ENCODE peak calls at places on chromosomes 12 and 14, in five cellular contexts. A, W, S, N and R are unnamed samples. For H3K36me3, the result is how much of the 10 kb centered on the place peaks cover.

GRCh38 chr12:13135336-13136178 is 32.1 kb upstream of the GSG1 start:
- DNase-seq in N (peak), W (peak), A (no peak), S (no peak), R (no peak)

GRCh38 chr12:112349440-112349839 is 32.8 kb downstream of the HECTD4 start:
- DNase-seq in A (no peak), W (no peak), S (peak), N (no peak), R (no peak)

GRCh38 chr12:115341442-115341841 is 657.5 kb upstream of the TBX3 start:
- DNase-seq in A (peak), N (peak), S (peak), W (no peak), R (peak)

GRCh38 chr12:46154221-46154975 is 114.4 kb downstream of the SLC38A1 start:
- DNase-seq in A (no peak), S (no peak), W (no peak), N (no peak), R (no peak)

GRCh38 chr12:102948941-102949352 is 8.5 kb upstream of the ASCL1 start:
- DNase-seq in N (no peak), A (peak), S (peak), W (peak), R (peak)

GRCh38 chr12:69835048-69835447 is 10.0 kb downstream of the MYRFL start:
- DNase-seq in W (no peak), A (no peak), S (no peak), N (no peak), R (no peak)

GRCh38 chr14:37024166-37024565 is 148.2 kb downstream of the SLC25A21 start:
- DNase-seq in A (no peak), N (no peak), W (no peak), S (no peak), R (no peak)

GRCh38 chr12:12121022-12121421 is 50.3 kb downstream of the BCL2L14 start:
- DNase-seq in S (no peak), N (no peak), W (no peak), A (no peak), R (no peak)

GRCh38 chr12:127162307-127162706 is 1104.7 kb upstream of the TMEM132C start:
- DNase-seq in S (no peak), N (no peak), W (peak), A (no peak), R (no peak)

GRCh38 chr14:57576498-57576897 is 82.8 kb upstream of the CCDC198 start:
- DNase-seq in W (no peak), S (no peak), A (no peak), N (no peak), R (no peak)

GRCh38 chr14:64880382-64881121 is 845 bp upstream of the SPTB start:
- DNase-seq in S (peak), N (no peak), W (peak), A (peak), R (peak)

GRCh38 chr12:53241623-53242412 is 9.8 kb upstream of the RARG start:
- DNase-seq in S (no peak), A (no peak), W (peak), N (no peak), R (no peak)

GRCh38 chr12:2844786-2845185 is 10.0 kb upstream of the NRIP2 start:
- DNase-seq in A (no peak), S (no peak), W (no peak), N (no peak), R (no peak)

GRCh38 chr14:87066221-87066817 is 926.7 kb downstream of the GALC start:
- DNase-seq in S (peak), A (no peak), N (no peak), W (no peak), R (no peak)

GRCh38 chr14:66662374-66662773 is 154.4 kb downstream of the GPHN start:
- DNase-seq in W (peak), A (no peak), N (no peak), S (peak), R (no peak)

GRCh38 chr14:67129768-67130167 is 59.5 kb upstream of the GARIN2 start:
- DNase-seq in N (no peak), A (no peak), S (no peak), W (no peak), R (no peak)

GRCh38 chr14:23558363-23559009 is 2.4 kb downstream of the THTPA start:
- DNase-seq in W (no peak), A (no peak), S (no peak), N (no peak), R (no peak)
- H3K36me3 ChIP-seq in W (half or more), A (under half), S (under half), N (under half), R (under half)

GRCh38 chr14:104301731-104302460 is 163.5 kb downstream of the KIF26A start:
- DNase-seq in A (no peak), N (no peak), W (no peak), S (no peak), R (no peak)
- H3K36me3 ChIP-seq in A (under half), N (under half), W (under half), S (under half), R (under half)

DNA sequence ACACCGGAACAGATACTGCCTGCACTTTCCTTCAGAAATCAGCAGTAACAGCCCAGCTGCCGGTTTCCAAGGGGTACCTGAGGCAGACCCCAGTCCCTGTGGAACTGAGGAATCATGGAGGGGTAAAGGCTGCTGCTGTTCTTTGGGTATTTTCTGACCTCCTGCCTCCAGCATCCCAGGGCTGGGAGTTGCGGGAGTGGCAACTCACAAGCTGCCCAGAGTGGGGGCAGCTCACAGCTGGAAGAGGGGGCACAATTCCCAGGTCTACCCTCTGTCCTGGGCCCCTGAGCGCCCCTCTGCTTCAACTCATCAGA is 9.6 kb downstream of the ZNF605 start:
- DNase-seq in A (no peak), N (no peak), S (no peak), W (peak), R (no peak)
- H3K36me3 ChIP-seq in A (under half), N (under half), S (under half), W (half or more), R (under half)

GRCh38 chr12:113359939-113360748 is 1.8 kb downstream of the PLBD2 start:
- DNase-seq in W (peak), S (no peak), A (no peak), N (no peak), R (peak)
- H3K36me3 ChIP-seq in W (under half), S (under half), A (under half), N (under half), R (under half)

GRCh38 chr14:50773632-50774541 is 57.1 kb downstream of the NIN start:
- DNase-seq in W (peak), N (no peak), A (peak), S (peak), R (peak)
- H3K36me3 ChIP-seq in W (under half), N (under half), A (under half), S (under half), R (under half)